ENCODE peak calls at places on chromosomes 4 and X, in four cellular contexts. R is GM23338, B is NCI-H1436, W is EH. P is an unnamed sample.

GRCh38 chr4:7909966-7910720 is 29.5 kb downstream of the AFAP1 start:
- DNase-seq in W (peak), B (no peak), R (no peak), P (no peak)

GRCh38 chrX:12949927-12950656 is 24.8 kb upstream of the TMSB4X start:
- DNase-seq in R (no peak), W (peak), B (no peak), P (no peak)

GRCh38 chr4:139243448-139244365 is 36.3 kb downstream of the MGARP start:
- DNase-seq in R (no peak), W (peak), B (no peak), P (no peak)

GRCh38 chr4:26275261-26275660 is 45.6 kb upstream of the RBPJ start:
- DNase-seq in B (no peak), R (no peak), W (no peak), P (no peak)

GRCh38 chr4:2257361-2258001 is 4.4 kb downstream of the MXD4 start:
- DNase-seq in B (no peak), R (no peak), W (no peak), P (no peak)

GRCh38 chr4:102339018-102339417 is 6.3 kb downstream of the SLC39A8 start:
- DNase-seq in B (no peak), R (no peak), W (no peak), P (no peak)

GRCh38 chr4:149881744-149882143 is 66.1 kb upstream of the IQCM start:
- DNase-seq in W (no peak), B (no peak), R (no peak), P (no peak)

GRCh38 chr4:116599859-116600258 is 485.5 kb downstream of the TRAM1L1 start:
- DNase-seq in R (peak), B (no peak), W (no peak), P (no peak)

GRCh38 chr4:70297581-70297980 is 37.2 kb upstream of the CABS1 start:
- DNase-seq in R (no peak), W (no peak), B (no peak), P (no peak)

P was measured in iPS DF 19.7.